ENCODE peak calls at places on chromosomes 3 and 15, in seven cellular contexts. One of them, this sample, is unnamed.

GRCh38 chr3:73787620-73788019 is 162.9 kb upstream of the PDZRN3 start:
- DNase-seq in IMR-90: peak; percentile 43
- DNase-seq in HCT116: no peak
- DNase-seq in K562: no peak
- DNase-seq in HepG2: no peak
- DNase-seq in H1: no peak
- DNase-seq in A549: no peak
- DNase-seq in this sample: no peak

GRCh38 chr3:71066849-71067261 is 516.7 kb downstream of the FOXP1 start:
- DNase-seq in HepG2: no peak
- DNase-seq in K562: no peak
- DNase-seq in IMR-90: peak; percentile 65
- DNase-seq in A549: no peak
- DNase-seq in H1: no peak
- DNase-seq in HCT116: no peak
- DNase-seq in this sample: no peak

GRCh38 chr15:44712108-44713005 is 1.0 kb downstream of the B2M start:
- DNase-seq in HepG2: peak; percentile 43
- DNase-seq in K562: peak; percentile 85
- DNase-seq in HCT116: peak; percentile 54
- DNase-seq in A549: peak; percentile 71
- DNase-seq in H1: no peak
- DNase-seq in IMR-90: peak; percentile 87
- DNase-seq in this sample: no peak

GRCh38 chr15:78969687-78970349 is 25.0 kb upstream of the CTSH start:
- DNase-seq in IMR-90: peak; percentile 43
- DNase-seq in HCT116: no peak
- DNase-seq in H1: no peak
- DNase-seq in K562: no peak
- DNase-seq in A549: no peak
- DNase-seq in HepG2: no peak
- DNase-seq in this sample: no peak

GRCh38 chr15:93179072-93179471 is 90.1 kb upstream of the RGMA start:
- DNase-seq in HepG2: no peak
- DNase-seq in K562: peak; percentile 12
- DNase-seq in HCT116: no peak
- DNase-seq in H1: no peak
- DNase-seq in A549: peak; percentile 9
- DNase-seq in IMR-90: no peak
- DNase-seq in this sample: peak; percentile 8

GRCh38 chr3:149466192-149466591 is 8.3 kb upstream of the TM4SF4 start:
- DNase-seq in HepG2: no peak
- DNase-seq in H1: no peak
- DNase-seq in K562: no peak
- DNase-seq in IMR-90: peak; percentile 90
- DNase-seq in HCT116: no peak
- DNase-seq in A549: peak; percentile 36
- DNase-seq in this sample: no peak

GRCh38 chr15:41969851-41970431 is 2.4 kb downstream of the EHD4 start:
- DNase-seq in H1: peak; percentile 37
- DNase-seq in HepG2: no peak
- DNase-seq in HCT116: no peak
- DNase-seq in K562: no peak
- DNase-seq in IMR-90: no peak
- DNase-seq in A549: no peak
- DNase-seq in this sample: peak; percentile 88

GRCh38 chr3:54967586-54968244 is 39.9 kb upstream of the LRTM1 start:
- DNase-seq in IMR-90: peak; percentile 90
- DNase-seq in K562: no peak
- DNase-seq in A549: peak; percentile 2
- DNase-seq in HepG2: no peak
- DNase-seq in HCT116: no peak
- DNase-seq in H1: no peak
- DNase-seq in this sample: no peak

GRCh38 chr3:122294365-122294764 is 30.7 kb upstream of the CSTA start:
- DNase-seq in H1: no peak
- DNase-seq in A549: no peak
- DNase-seq in HepG2: no peak
- DNase-seq in HCT116: no peak
- DNase-seq in K562: no peak
- DNase-seq in IMR-90: no peak
- DNase-seq in this sample: no peak

GRCh38 chr3:14336414-14337285 is 65.8 kb upstream of the SLC6A6 start:
- DNase-seq in IMR-90: no peak
- DNase-seq in A549: no peak
- DNase-seq in HCT116: no peak
- DNase-seq in K562: no peak
- DNase-seq in H1: no peak
- DNase-seq in HepG2: peak; percentile 35
- DNase-seq in this sample: no peak

GRCh38 chr3:160545481-160545880 is 19.9 kb downstream of the KPNA4 start:
- DNase-seq in IMR-90: no peak
- DNase-seq in A549: no peak
- DNase-seq in K562: no peak
- DNase-seq in HepG2: no peak
- DNase-seq in H1: no peak
- DNase-seq in HCT116: no peak
- DNase-seq in this sample: no peak

GRCh38 chr3:133401374-133402135 is 1.7 kb downstream of the BFSP2 start:
- DNase-seq in HepG2: no peak
- DNase-seq in A549: no peak
- DNase-seq in H1: no peak
- DNase-seq in HCT116: no peak
- DNase-seq in IMR-90: peak; percentile 77
- DNase-seq in K562: no peak
- DNase-seq in this sample: no peak
- TF ChIP-seq CEBPB in HepG2: no peak
- TF ChIP-seq CEBPB in A549: no peak
- TF ChIP-seq CEBPB in H1: no peak
- TF ChIP-seq CEBPB in HCT116: no peak
- TF ChIP-seq CEBPB in IMR-90: no peak
- TF ChIP-seq CEBPB in K562: no peak
- TF ChIP-seq CEBPB in this sample: no peak

GRCh38 chr15:55108858-55109518 is 87.8 kb downstream of the RSL24D1 start:
- DNase-seq in K562: peak; percentile 72
- DNase-seq in HCT116: peak; percentile 36
- DNase-seq in IMR-90: peak; percentile 17
- DNase-seq in HepG2: peak; percentile 40
- DNase-seq in H1: peak; percentile 88
- DNase-seq in A549: peak; percentile 72
- DNase-seq in this sample: peak; percentile 9
- TF ChIP-seq CEBPB in K562: no peak
- TF ChIP-seq CEBPB in HCT116: no peak
- TF ChIP-seq CEBPB in IMR-90: no peak
- TF ChIP-seq CEBPB in HepG2: no peak
- TF ChIP-seq CEBPB in H1: no peak
- TF ChIP-seq CEBPB in A549: no peak
- TF ChIP-seq CEBPB in this sample: no peak

GRCh38 chr3:133837487-133838295 is 32.1 kb downstream of the SRPRB start:
- DNase-seq in K562: no peak
- DNase-seq in IMR-90: no peak
- DNase-seq in HepG2: no peak
- DNase-seq in HCT116: no peak
- DNase-seq in A549: no peak
- DNase-seq in H1: no peak
- DNase-seq in this sample: no peak
- TF ChIP-seq CEBPB in K562: no peak
- TF ChIP-seq CEBPB in IMR-90: no peak
- TF ChIP-seq CEBPB in HepG2: no peak
- TF ChIP-seq CEBPB in HCT116: no peak
- TF ChIP-seq CEBPB in A549: no peak
- TF ChIP-seq CEBPB in H1: no peak
- TF ChIP-seq CEBPB in this sample: no peak

GRCh38 chr3:17941134-17941533 is 198.7 kb upstream of the TBC1D5 start:
- DNase-seq in K562: no peak
- DNase-seq in HepG2: no peak
- DNase-seq in H1: no peak
- DNase-seq in A549: no peak
- DNase-seq in HCT116: no peak
- DNase-seq in IMR-90: no peak
- DNase-seq in this sample: no peak

GRCh38 chr3:17937081-17937480 is 194.7 kb upstream of the TBC1D5 start:
- DNase-seq in HCT116: no peak
- DNase-seq in H1: no peak
- DNase-seq in IMR-90: no peak
- DNase-seq in A549: no peak
- DNase-seq in K562: no peak
- DNase-seq in HepG2: no peak
- DNase-seq in this sample: no peak

GRCh38 chr3:17935217-17935616 is 192.8 kb upstream of the TBC1D5 start:
- DNase-seq in H1: no peak
- DNase-seq in K562: no peak
- DNase-seq in IMR-90: no peak
- DNase-seq in HCT116: no peak
- DNase-seq in HepG2: no peak
- DNase-seq in A549: no peak
- DNase-seq in this sample: no peak

GRCh38 chr3:17939157-17939556 is 196.7 kb upstream of the TBC1D5 start:
- DNase-seq in IMR-90: no peak
- DNase-seq in HepG2: no peak
- DNase-seq in A549: no peak
- DNase-seq in K562: no peak
- DNase-seq in H1: no peak
- DNase-seq in HCT116: no peak
- DNase-seq in this sample: no peak

DNA sequence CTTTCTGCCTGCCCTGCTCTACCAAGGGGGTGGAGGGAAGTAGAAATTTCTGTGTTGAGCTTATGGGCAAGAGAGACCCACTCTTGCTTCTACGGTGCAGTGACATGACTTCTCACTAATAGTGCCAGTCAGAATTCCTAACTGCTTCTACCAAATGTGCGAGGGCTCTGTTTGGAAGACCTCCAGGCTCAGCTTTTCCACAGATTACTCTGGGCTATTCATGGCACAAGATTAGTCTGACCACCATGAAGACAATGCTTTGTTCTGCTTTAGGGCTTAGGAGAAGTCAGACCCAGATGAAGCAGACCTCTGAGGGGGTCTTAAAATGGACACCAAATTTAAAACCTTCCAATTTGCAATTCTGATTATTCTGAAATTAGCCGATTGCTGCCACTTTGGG is 195.9 kb upstream of the TBC1D5 start:
- DNase-seq in HepG2: no peak
- DNase-seq in IMR-90: no peak
- DNase-seq in H1: no peak
- DNase-seq in HCT116: no peak
- DNase-seq in A549: no peak
- DNase-seq in K562: no peak
- DNase-seq in this sample: no peak
- TF ChIP-seq CEBPB in HepG2: no peak
- TF ChIP-seq CEBPB in IMR-90: no peak
- TF ChIP-seq CEBPB in H1: no peak
- TF ChIP-seq CEBPB in HCT116: no peak
- TF ChIP-seq CEBPB in A549: no peak
- TF ChIP-seq CEBPB in K562: no peak
- TF ChIP-seq CEBPB in this sample: no peak

GRCh38 chr3:109115451-109115850 is 2.5 kb downstream of the MORC1 start:
- DNase-seq in K562: no peak
- DNase-seq in HepG2: no peak
- DNase-seq in A549: no peak
- DNase-seq in IMR-90: peak; percentile 6
- DNase-seq in HCT116: no peak
- DNase-seq in H1: no peak
- DNase-seq in this sample: no peak
- TF ChIP-seq CEBPB in K562: no peak
- TF ChIP-seq CEBPB in HepG2: no peak
- TF ChIP-seq CEBPB in A549: no peak
- TF ChIP-seq CEBPB in IMR-90: no peak
- TF ChIP-seq CEBPB in HCT116: no peak
- TF ChIP-seq CEBPB in H1: no peak
- TF ChIP-seq CEBPB in this sample: no peak

GRCh38 chr15:67783303-67783702 is 42.0 kb upstream of the SKOR1 start:
- DNase-seq in K562: no peak
- DNase-seq in IMR-90: no peak
- DNase-seq in HepG2: no peak
- DNase-seq in H1: no peak
- DNase-seq in A549: no peak
- DNase-seq in HCT116: no peak
- DNase-seq in this sample: peak; percentile 87
- TF ChIP-seq CEBPB in K562: no peak
- TF ChIP-seq CEBPB in IMR-90: no peak
- TF ChIP-seq CEBPB in HepG2: no peak
- TF ChIP-seq CEBPB in H1: no peak
- TF ChIP-seq CEBPB in A549: no peak
- TF ChIP-seq CEBPB in HCT116: no peak
- TF ChIP-seq CEBPB in this sample: no peak

DNA sequence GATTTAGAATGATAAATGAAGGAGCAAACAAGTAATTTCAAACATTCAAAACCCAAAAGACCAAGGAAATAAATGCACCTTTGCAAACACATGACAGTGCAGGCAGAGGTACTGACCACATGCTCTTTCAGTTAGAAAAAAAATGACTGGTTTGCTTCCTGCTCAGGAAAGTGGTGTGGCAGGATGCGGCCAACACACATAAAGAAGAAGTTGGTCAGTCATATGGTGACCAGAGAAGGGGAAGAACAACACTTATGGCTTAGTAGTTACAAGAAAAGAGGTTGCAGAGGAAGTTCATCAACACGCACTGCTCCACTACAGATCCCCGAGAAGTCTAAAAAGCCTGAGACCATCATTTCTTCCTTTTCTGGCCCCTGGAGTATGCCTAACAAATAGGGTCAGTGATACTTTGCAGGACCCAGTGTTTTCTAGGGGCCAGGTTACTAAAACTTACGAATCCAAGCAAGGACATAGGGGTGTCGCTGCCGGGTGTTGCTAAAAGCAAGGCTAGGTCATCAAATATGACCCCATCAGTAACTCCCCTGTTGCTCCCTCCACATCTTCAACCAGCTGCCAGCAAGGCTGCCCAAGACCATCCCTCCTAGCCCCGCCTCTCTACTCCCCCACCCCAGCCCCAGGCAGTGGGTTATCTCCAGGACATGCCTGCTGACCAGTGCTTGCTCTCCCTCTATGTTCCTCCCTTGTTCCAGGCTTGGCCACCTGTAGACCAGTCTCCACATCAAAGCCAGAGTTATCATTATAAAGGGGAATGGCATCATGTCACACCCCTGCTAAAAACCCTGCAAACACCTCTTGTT is 11.2 kb downstream of the ATP8B4 start:
- DNase-seq in K562: peak; percentile 19
- DNase-seq in HepG2: no peak
- DNase-seq in H1: no peak
- DNase-seq in HCT116: no peak
- DNase-seq in IMR-90: no peak
- DNase-seq in A549: no peak
- DNase-seq in this sample: peak; percentile 68
- TF ChIP-seq CEBPB in K562: no peak
- TF ChIP-seq CEBPB in HepG2: no peak
- TF ChIP-seq CEBPB in H1: no peak
- TF ChIP-seq CEBPB in HCT116: no peak
- TF ChIP-seq CEBPB in IMR-90: no peak
- TF ChIP-seq CEBPB in A549: no peak
- TF ChIP-seq CEBPB in this sample: no peak

GRCh38 chr3:127786358-127787070 is 35.8 kb downstream of the MGLL start:
- DNase-seq in HCT116: no peak
- DNase-seq in H1: no peak
- DNase-seq in A549: no peak
- DNase-seq in IMR-90: peak; percentile 62
- DNase-seq in K562: no peak
- DNase-seq in HepG2: no peak
- DNase-seq in this sample: no peak
- TF ChIP-seq CEBPB in HCT116: no peak
- TF ChIP-seq CEBPB in H1: no peak
- TF ChIP-seq CEBPB in A549: no peak
- TF ChIP-seq CEBPB in IMR-90: no peak
- TF ChIP-seq CEBPB in K562: no peak
- TF ChIP-seq CEBPB in HepG2: no peak
- TF ChIP-seq CEBPB in this sample: no peak

GRCh38 chr3:186217820-186218164 is 108.9 kb upstream of the ETV5 start:
- DNase-seq in H1: no peak
- DNase-seq in IMR-90: no peak
- DNase-seq in K562: no peak
- DNase-seq in A549: no peak
- DNase-seq in HepG2: peak; percentile 76
- DNase-seq in HCT116: no peak
- DNase-seq in this sample: peak; percentile 63
- TF ChIP-seq CEBPB in H1: no peak
- TF ChIP-seq CEBPB in IMR-90: no peak
- TF ChIP-seq CEBPB in K562: no peak
- TF ChIP-seq CEBPB in A549: no peak
- TF ChIP-seq CEBPB in HepG2: no peak
- TF ChIP-seq CEBPB in HCT116: no peak
- TF ChIP-seq CEBPB in this sample: peak; percentile 54